ENCODE peak calls at places on chromosomes 6 and 20, in seven cellular contexts. C is IMR-90, L is mesenchymal stem cell, M is H9, G is OCI-LY7, F is pancreas, K is iPS DF 6.9. A is an unnamed sample.

GRCh38 chr6:89034586-89035251 is 45.8 kb upstream of the PNRC1 start:
- DNase-seq in C (peak; percentile 49), L (peak; percentile 95), M (no peak), G (no peak), F (no peak), K (no peak), A (peak; percentile 68)

GRCh38 chr6:52554684-52555280 is 22.1 kb downstream of the TRAM2 start:
- DNase-seq in C (no peak), L (no peak), M (no peak), G (no peak), F (no peak), K (no peak), A (no peak)

GRCh38 chr6:89745728-89746127 is 73.9 kb downstream of the MDN1 start:
- DNase-seq in C (peak; percentile 65), L (no peak), M (no peak), G (no peak), F (no peak), K (no peak), A (no peak)

GRCh38 chr6:95923518-95923917 is 92.3 kb upstream of the FUT9 start:
- DNase-seq in C (no peak), L (no peak), M (peak; percentile 39), G (peak; percentile 22), F (no peak), K (no peak), A (no peak)

GRCh38 chr6:53250137-53250760 is 98.5 kb downstream of the ELOVL5 start:
- DNase-seq in C (peak; percentile 10), L (peak; percentile 29), M (no peak), G (no peak), F (no peak), K (no peak), A (no peak)

GRCh38 chr6:46400898-46401297 is 90.4 kb downstream of the RCAN2 start:
- DNase-seq in C (no peak), L (no peak), M (no peak), G (no peak), F (no peak), K (no peak), A (no peak)

GRCh38 chr20:25270829-25271251 is 23.0 kb downstream of the PYGB start:
- DNase-seq in C (no peak), L (no peak), M (peak; percentile 10), G (no peak), F (peak; percentile 11), K (no peak), A (no peak)

GRCh38 chr20:60034231-60035110 is 76.2 kb downstream of the CDH26 start:
- DNase-seq in C (no peak), L (no peak), M (no peak), G (no peak), F (no peak), K (no peak), A (peak; percentile 55)

GRCh38 chr6:169787797-169788196 is 36.4 kb downstream of the ERMARD start:
- DNase-seq in C (no peak), L (no peak), M (peak; percentile 2), G (no peak), F (no peak), K (no peak), A (no peak)

GRCh38 chr6:138554146-138554545 is 54.9 kb upstream of the NHSL1 start:
- DNase-seq in C (no peak), L (no peak), M (no peak), G (no peak), F (no peak), K (no peak), A (no peak)

GRCh38 chr6:163285689-163286088 is 128.8 kb upstream of the QKI start:
- DNase-seq in C (no peak), L (no peak), M (no peak), G (no peak), F (no peak), K (no peak), A (no peak)

GRCh38 chr20:46814366-46815232 is 80.0 kb upstream of the EYA2 start:
- DNase-seq in C (peak; percentile 87), L (peak; percentile 45), M (peak; percentile 63), G (no peak), F (no peak), K (no peak), A (no peak)

GRCh38 chr6:114740547-114740946 is 397.7 kb upstream of the HS3ST5 start:
- DNase-seq in C (no peak), L (no peak), M (no peak), G (no peak), F (no peak), K (no peak), A (no peak)

GRCh38 chr6:43491750-43492661 is 14.6 kb downstream of the TJAP1 start:
- DNase-seq in C (peak; percentile 77), L (no peak), M (no peak), G (no peak), F (no peak), K (no peak), A (peak; percentile 94)

DNA sequence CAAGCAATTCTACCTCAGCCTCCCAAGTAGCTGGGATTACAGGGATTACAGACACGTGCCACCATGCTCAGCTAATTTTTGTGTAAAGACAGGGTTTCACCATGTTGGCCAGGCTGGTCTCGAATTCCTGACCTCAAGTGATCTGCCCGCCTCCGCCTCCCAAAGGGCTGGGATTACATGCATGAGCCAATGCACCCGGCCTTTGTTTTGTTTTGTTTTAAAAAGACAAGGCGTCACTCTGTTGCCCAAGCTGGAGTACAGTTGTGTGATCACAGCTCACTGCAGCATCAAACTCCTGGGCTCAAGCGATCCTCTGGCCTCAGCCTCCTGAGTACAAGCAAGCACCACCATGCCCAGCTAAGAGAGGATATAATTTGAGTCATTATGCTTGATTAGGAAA is 5.4 kb downstream of the SERINC3 start:
- DNase-seq in C (no peak), L (no peak), M (no peak), G (no peak), F (no peak), K (no peak), A (no peak)
- H3K4me1 ChIP-seq in C (peaks cover 10% of the 10 kb centered on the region), L (peaks cover 5% of the 10 kb centered on the region), M (peaks cover 3% of the 10 kb centered on the region), G (peaks cover 22% of the 10 kb centered on the region), F (peaks cover 24% of the 10 kb centered on the region), K (no peaks in the 10 kb centered on the region), A (peaks cover 5% of the 10 kb centered on the region)

DNA sequence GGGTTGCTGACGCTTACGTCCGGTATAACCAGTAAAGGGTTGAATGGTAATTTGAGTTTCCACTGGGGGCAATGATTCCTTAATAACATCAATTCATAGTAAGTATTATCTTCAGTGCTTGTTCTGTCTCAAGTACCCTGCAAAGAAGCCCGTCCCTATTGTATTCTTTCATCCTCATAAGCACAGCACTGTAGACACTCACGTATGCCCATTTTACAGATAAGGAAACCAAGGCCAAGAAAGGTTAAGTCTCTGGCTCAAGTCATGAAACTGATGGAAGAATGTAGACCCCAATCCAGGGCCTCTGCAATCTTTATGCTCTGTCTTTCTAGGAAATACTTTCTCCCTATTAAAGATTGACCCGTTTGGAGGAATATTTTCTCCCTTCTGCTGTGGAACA is 251.2 kb downstream of the ZNF217 start:
- DNase-seq in C (no peak), L (no peak), M (no peak), G (no peak), F (no peak), K (no peak), A (no peak)
- H3K27ac ChIP-seq in C (no peak overlapping the region), L (no peak overlapping the region), M (no peak overlapping the region), G (no peak overlapping the region), F (no peak overlapping the region), K (no peak overlapping the region), A (no peak overlapping the region)

GRCh38 chr6:148713896-148714295 is 32.9 kb upstream of the UST start:
- DNase-seq in C (no peak), L (no peak), M (no peak), G (no peak), F (no peak), K (no peak), A (no peak)

GRCh38 chr6:148704539-148704938 is 42.3 kb upstream of the UST start:
- DNase-seq in C (no peak), L (no peak), M (no peak), G (no peak), F (no peak), K (no peak), A (no peak)

GRCh38 chr6:148713033-148713738 is 33.6 kb upstream of the UST start:
- DNase-seq in C (no peak), L (no peak), M (no peak), G (no peak), F (no peak), K (no peak), A (no peak)

GRCh38 chr6:148711833-148712653 is 34.8 kb upstream of the UST start:
- DNase-seq in C (peak; percentile 57), L (no peak), M (no peak), G (no peak), F (no peak), K (no peak), A (no peak)

GRCh38 chr6:148709577-148709976 is 37.3 kb upstream of the UST start:
- DNase-seq in C (peak; percentile 63), L (no peak), M (no peak), G (no peak), F (no peak), K (no peak), A (no peak)
- H3K4me1 ChIP-seq in C (peaks cover 3% of the 10 kb centered on the region), L (no peaks in the 10 kb centered on the region), M (no peaks in the 10 kb centered on the region), G (no peaks in the 10 kb centered on the region), F (no peaks in the 10 kb centered on the region), K (no peaks in the 10 kb centered on the region), A (no peaks in the 10 kb centered on the region)

GRCh38 chr20:63284981-63285524 is 7.9 kb upstream of the COL20A1 start:
- DNase-seq in C (no peak), L (no peak), M (no peak), G (no peak), F (no peak), K (no peak), A (peak; percentile 26)

GRCh38 chr20:63283397-63284082 is 9.4 kb upstream of the COL20A1 start:
- DNase-seq in C (no peak), L (no peak), M (no peak), G (no peak), F (no peak), K (no peak), A (no peak)

GRCh38 chr20:63285636-63286615 is 7.1 kb upstream of the COL20A1 start:
- DNase-seq in C (no peak), L (no peak), M (no peak), G (no peak), F (no peak), K (no peak), A (peak; percentile 35)

GRCh38 chr20:63284083-63284440 is 8.9 kb upstream of the COL20A1 start:
- DNase-seq in C (no peak), L (no peak), M (no peak), G (no peak), F (no peak), K (no peak), A (no peak)

DNA sequence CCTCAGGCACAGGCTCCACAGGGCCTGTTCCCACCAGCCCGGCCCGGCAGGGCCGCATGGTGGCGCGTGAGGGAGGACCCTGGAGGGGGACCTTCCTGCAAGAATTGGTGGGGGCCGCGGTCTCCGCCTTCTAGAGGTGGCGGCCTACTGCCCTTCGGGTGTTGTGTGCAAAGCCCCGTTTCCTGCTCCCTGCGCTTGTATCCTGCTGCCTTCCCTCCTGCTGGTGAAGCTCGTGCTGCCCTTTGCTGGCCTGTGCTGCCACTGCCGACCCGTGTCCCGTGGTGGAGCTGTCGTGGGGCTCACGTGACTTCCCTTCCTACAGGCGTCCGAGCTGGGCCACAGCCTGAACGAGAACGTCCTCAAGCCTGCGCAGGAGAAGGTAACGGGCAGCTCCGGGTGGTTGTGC is 8.4 kb upstream of the COL20A1 start:
- DNase-seq in C (no peak), L (no peak), M (no peak), G (no peak), F (no peak), K (no peak), A (no peak)
- H3K27ac ChIP-seq in C (no peak overlapping the region), L (no peak overlapping the region), M (no peak overlapping the region), G (no peak overlapping the region), F (no peak overlapping the region), K (no peak overlapping the region), A (no peak overlapping the region)

A was measured in aorta.